ENCODE peak calls at places on chromosomes 5 and 9, in five cellular contexts. One of them, this sample, is unnamed.

GRCh38 chr9:106864533-106865143 is 1.7 kb downstream of the ZNF462 start:
- DNase-seq in K562: no peak
- DNase-seq in transverse colon: no peak
- DNase-seq in sigmoid colon: peak; percentile 70
- DNase-seq in stomach: no peak
- DNase-seq in this sample: no peak

GRCh38 chr9:81052846-81053245 is 636.5 kb downstream of the TLE1 start:
- DNase-seq in stomach: no peak
- DNase-seq in transverse colon: no peak
- DNase-seq in K562: no peak
- DNase-seq in sigmoid colon: no peak
- DNase-seq in this sample: no peak

GRCh38 chr5:66144799-66145390 is 795 bp downstream of the SREK1 start:
- DNase-seq in transverse colon: no peak
- DNase-seq in K562: no peak
- DNase-seq in stomach: no peak
- DNase-seq in sigmoid colon: no peak
- DNase-seq in this sample: no peak

GRCh38 chr9:134057311-134057665 is 10.5 kb downstream of the BRD3 start:
- DNase-seq in K562: no peak
- DNase-seq in stomach: no peak
- DNase-seq in sigmoid colon: no peak
- DNase-seq in transverse colon: peak; percentile 5
- DNase-seq in this sample: peak; percentile 46

GRCh38 chr9:107949058-107949457 is 459.5 kb upstream of the KLF4 start:
- DNase-seq in transverse colon: no peak
- DNase-seq in sigmoid colon: no peak
- DNase-seq in K562: no peak
- DNase-seq in stomach: no peak
- DNase-seq in this sample: no peak

GRCh38 chr5:82356808-82357671 is 78.9 kb upstream of the RPS23 start:
- DNase-seq in K562: peak; percentile 75
- DNase-seq in transverse colon: peak; percentile 64
- DNase-seq in stomach: peak; percentile 39
- DNase-seq in sigmoid colon: peak; percentile 89
- DNase-seq in this sample: no peak

GRCh38 chr9:78510035-78510434 is 213.1 kb downstream of the PSAT1 start:
- DNase-seq in stomach: no peak
- DNase-seq in transverse colon: no peak
- DNase-seq in K562: no peak
- DNase-seq in sigmoid colon: no peak
- DNase-seq in this sample: no peak

GRCh38 chr9:16421534-16421933 is 448.9 kb downstream of the BNC2 start:
- DNase-seq in K562: no peak
- DNase-seq in stomach: no peak
- DNase-seq in transverse colon: no peak
- DNase-seq in sigmoid colon: no peak
- DNase-seq in this sample: no peak

GRCh38 chr5:147072591-147072990 is 162.2 kb upstream of the STK32A start:
- DNase-seq in transverse colon: no peak
- DNase-seq in K562: no peak
- DNase-seq in stomach: peak; percentile 65
- DNase-seq in sigmoid colon: no peak
- DNase-seq in this sample: no peak

GRCh38 chr9:91164724-91165520 is 196.8 kb downstream of the AUH start:
- DNase-seq in stomach: peak; percentile 79
- DNase-seq in K562: peak; percentile 73
- DNase-seq in sigmoid colon: peak; percentile 80
- DNase-seq in transverse colon: peak; percentile 87
- DNase-seq in this sample: peak; percentile 85

GRCh38 chr9:97772145-97772544 is 75.0 kb upstream of the XPA start:
- DNase-seq in sigmoid colon: no peak
- DNase-seq in K562: no peak
- DNase-seq in transverse colon: no peak
- DNase-seq in stomach: no peak
- DNase-seq in this sample: no peak

GRCh38 chr9:33750307-33750838 is 45.0 kb upstream of the PRSS3 start:
- DNase-seq in transverse colon: peak; percentile 70
- DNase-seq in K562: no peak
- DNase-seq in stomach: peak; percentile 41
- DNase-seq in sigmoid colon: no peak
- DNase-seq in this sample: peak; percentile 80

GRCh38 chr9:35754264-35754663 is at the start of gene MSMP:
- DNase-seq in stomach: no peak
- DNase-seq in sigmoid colon: no peak
- DNase-seq in transverse colon: no peak
- DNase-seq in K562: no peak
- DNase-seq in this sample: no peak

GRCh38 chr9:108259917-108260675 is 595.7 kb downstream of the ACTL7B start:
- DNase-seq in transverse colon: no peak
- DNase-seq in sigmoid colon: no peak
- DNase-seq in K562: no peak
- DNase-seq in stomach: no peak
- DNase-seq in this sample: no peak

GRCh38 chr9:111661150-111661801 is at the start of gene GNG10:
- DNase-seq in transverse colon: peak; percentile 65
- DNase-seq in sigmoid colon: peak; percentile 74
- DNase-seq in stomach: peak; percentile 62
- DNase-seq in K562: peak; percentile 79
- DNase-seq in this sample: peak; percentile 73
- TF ChIP-seq POLR2AphosphoS5 in transverse colon: peak; percentile 33
- TF ChIP-seq POLR2AphosphoS5 in sigmoid colon: peak; percentile 37
- TF ChIP-seq POLR2AphosphoS5 in stomach: peak; percentile 6
- TF ChIP-seq POLR2AphosphoS5 in K562: no peak
- TF ChIP-seq POLR2AphosphoS5 in this sample: peak; percentile 2

DNA sequence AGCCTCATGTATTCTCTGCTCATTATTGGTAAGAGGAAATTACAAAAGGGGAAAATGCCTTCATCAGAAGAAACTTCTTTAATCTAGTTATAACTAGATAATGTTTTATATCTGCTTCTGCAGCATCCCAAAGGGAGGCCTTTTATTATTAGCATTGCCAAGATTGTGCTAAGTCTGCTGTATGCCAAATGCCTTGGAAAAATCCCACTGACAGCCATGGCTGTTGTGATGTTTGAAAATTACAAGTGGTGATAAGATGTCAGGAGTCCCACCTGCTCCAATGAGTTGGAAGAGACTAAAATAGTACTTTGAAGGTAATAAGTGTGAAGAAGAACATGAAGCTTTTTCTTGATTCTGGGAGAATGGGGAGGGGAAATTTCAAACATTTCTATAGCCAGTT is 345.0 kb downstream of the GABRB2 start:
- DNase-seq in sigmoid colon: no peak
- DNase-seq in K562: no peak
- DNase-seq in stomach: no peak
- DNase-seq in transverse colon: no peak
- DNase-seq in this sample: no peak
- TF ChIP-seq EP300 in sigmoid colon: no peak
- TF ChIP-seq EP300 in K562: no peak
- TF ChIP-seq EP300 in stomach: no peak
- TF ChIP-seq EP300 in transverse colon: no peak
- TF ChIP-seq EP300 in this sample: no peak

GRCh38 chr9:109739760-109740159 is 40.2 kb upstream of the PALM2AKAP2 start:
- DNase-seq in K562: no peak
- DNase-seq in transverse colon: no peak
- DNase-seq in stomach: no peak
- DNase-seq in sigmoid colon: no peak
- DNase-seq in this sample: no peak
- TF ChIP-seq CTCF in K562: no peak
- TF ChIP-seq CTCF in transverse colon: no peak
- TF ChIP-seq CTCF in stomach: no peak
- TF ChIP-seq CTCF in sigmoid colon: no peak
- TF ChIP-seq CTCF in this sample: no peak

DNA sequence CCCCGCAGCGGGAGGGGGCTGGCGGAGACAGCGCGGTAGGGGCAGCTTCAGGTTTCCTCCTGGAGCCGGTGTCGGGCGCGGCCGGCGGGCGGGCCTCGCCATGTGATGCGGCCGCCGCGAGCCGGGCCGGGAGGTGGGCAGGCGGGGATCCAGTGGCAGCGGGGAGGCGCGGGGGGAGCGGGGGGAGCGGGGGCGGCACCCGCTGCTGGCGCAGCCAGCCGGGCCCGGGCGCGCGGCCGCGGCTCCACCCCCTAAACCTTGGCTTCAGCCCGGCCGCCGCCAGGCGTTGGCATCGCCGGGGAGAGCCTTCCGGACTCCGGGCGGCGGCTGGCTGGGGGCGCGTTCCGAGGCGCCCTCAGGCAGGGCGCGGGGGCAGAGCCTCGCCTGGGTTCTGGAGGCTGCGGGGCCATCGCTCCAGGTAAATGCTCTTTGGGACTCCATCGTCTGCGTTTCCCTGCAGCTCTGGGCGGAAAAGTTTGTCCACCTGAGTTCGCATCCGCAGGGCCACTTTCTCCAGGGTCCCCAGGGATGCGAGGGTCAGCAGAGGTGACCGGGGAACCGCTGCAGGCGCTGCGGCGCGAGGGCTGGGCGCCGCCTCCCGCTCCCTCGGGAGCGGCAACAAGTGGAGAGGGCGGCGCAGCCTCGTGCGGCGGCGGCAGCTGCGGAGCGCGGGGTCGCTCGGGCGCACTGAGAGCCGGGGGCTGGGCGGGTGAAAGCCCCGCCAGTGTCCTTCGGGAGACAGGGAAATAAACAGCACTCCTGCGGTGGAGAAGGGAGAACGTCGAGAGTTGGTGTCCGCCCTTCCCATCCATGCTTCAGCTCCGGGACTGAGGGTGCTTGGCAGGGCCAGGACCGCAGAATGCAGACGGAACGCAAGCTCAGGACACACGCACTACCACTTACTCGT is at the start of gene ARHGEF28:
- DNase-seq in stomach: peak; percentile 87
- DNase-seq in K562: peak; percentile 16
- DNase-seq in transverse colon: peak; percentile 79
- DNase-seq in sigmoid colon: peak; percentile 76
- DNase-seq in this sample: peak; percentile 95
- TF ChIP-seq POLR2AphosphoS5 in stomach: peak; percentile 63
- TF ChIP-seq POLR2AphosphoS5 in K562: no peak
- TF ChIP-seq POLR2AphosphoS5 in transverse colon: no peak
- TF ChIP-seq POLR2AphosphoS5 in sigmoid colon: peak; percentile 29
- TF ChIP-seq POLR2AphosphoS5 in this sample: no peak

DNA sequence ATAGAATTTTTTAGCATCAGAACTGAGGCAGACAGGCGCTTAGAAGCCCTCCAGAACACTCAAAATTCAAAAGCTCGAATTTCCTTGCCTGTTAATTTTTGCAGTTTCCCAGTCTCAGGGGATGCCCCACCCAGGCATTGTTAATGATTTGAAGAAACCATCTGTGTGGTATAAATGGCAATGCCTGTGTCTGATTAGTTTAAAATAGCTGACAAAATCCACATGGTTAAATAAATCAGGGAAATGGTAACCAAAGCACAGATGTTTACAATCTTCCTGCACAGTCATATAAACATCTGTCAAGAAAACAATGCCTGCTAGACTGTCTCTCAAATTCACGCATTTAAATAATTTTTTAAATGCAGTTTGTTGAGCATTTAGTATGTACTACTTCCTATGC is 185.2 kb upstream of the RGMB start:
- DNase-seq in sigmoid colon: no peak
- DNase-seq in stomach: no peak
- DNase-seq in transverse colon: no peak
- DNase-seq in K562: no peak
- DNase-seq in this sample: no peak
- TF ChIP-seq EP300 in sigmoid colon: no peak
- TF ChIP-seq EP300 in stomach: no peak
- TF ChIP-seq EP300 in transverse colon: no peak
- TF ChIP-seq EP300 in K562: no peak
- TF ChIP-seq EP300 in this sample: no peak

GRCh38 chr5:157984611-157985010 is 125.7 kb upstream of the CLINT1 start:
- DNase-seq in sigmoid colon: no peak
- DNase-seq in stomach: no peak
- DNase-seq in transverse colon: no peak
- DNase-seq in K562: no peak
- DNase-seq in this sample: no peak

GRCh38 chr5:157989296-157989695 is 130.4 kb upstream of the CLINT1 start:
- DNase-seq in K562: no peak
- DNase-seq in stomach: no peak
- DNase-seq in sigmoid colon: no peak
- DNase-seq in transverse colon: no peak
- DNase-seq in this sample: no peak

GRCh38 chr5:157983906-157984551 is 125.1 kb upstream of the CLINT1 start:
- DNase-seq in transverse colon: no peak
- DNase-seq in stomach: no peak
- DNase-seq in K562: no peak
- DNase-seq in sigmoid colon: no peak
- DNase-seq in this sample: no peak

GRCh38 chr5:157986431-157986990 is 127.6 kb upstream of the CLINT1 start:
- DNase-seq in stomach: no peak
- DNase-seq in sigmoid colon: no peak
- DNase-seq in transverse colon: no peak
- DNase-seq in K562: no peak
- DNase-seq in this sample: no peak

DNA sequence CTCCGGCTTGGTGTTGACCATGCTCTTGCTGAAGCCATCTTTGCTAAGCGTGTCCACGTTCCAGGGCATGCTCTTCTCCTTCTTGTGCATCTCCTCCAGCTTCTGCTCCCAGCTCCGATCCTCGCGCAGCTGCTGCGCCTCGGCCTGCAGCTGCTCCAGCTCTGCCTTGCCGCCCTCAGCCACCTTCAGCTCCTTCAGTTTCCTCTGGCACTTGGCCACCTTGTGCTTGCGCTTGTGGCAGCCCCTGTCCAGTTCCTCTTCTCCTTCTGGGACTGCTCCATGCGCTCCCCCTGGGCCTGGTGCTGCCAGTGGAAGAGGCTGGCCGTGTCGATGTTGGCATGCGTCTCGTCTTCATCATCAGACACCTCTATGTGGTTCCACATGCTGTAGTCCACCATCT is 128.3 kb upstream of the CLINT1 start:
- DNase-seq in stomach: no peak
- DNase-seq in K562: no peak
- DNase-seq in sigmoid colon: no peak
- DNase-seq in transverse colon: no peak
- DNase-seq in this sample: no peak
- TF ChIP-seq CTCF in stomach: no peak
- TF ChIP-seq CTCF in K562: no peak
- TF ChIP-seq CTCF in sigmoid colon: no peak
- TF ChIP-seq CTCF in transverse colon: no peak
- TF ChIP-seq CTCF in this sample: no peak

GRCh38 chr9:12775963-12776774 is 1.3 kb downstream of the LURAP1L start:
- DNase-seq in transverse colon: peak; percentile 89
- DNase-seq in K562: peak; percentile 10
- DNase-seq in sigmoid colon: peak; percentile 96
- DNase-seq in stomach: peak; percentile 82
- DNase-seq in this sample: peak; percentile 86

GRCh38 chr9:12776775-12777055 is 1.9 kb downstream of the LURAP1L start:
- DNase-seq in transverse colon: no peak
- DNase-seq in sigmoid colon: no peak
- DNase-seq in K562: no peak
- DNase-seq in stomach: no peak
- DNase-seq in this sample: no peak

GRCh38 chr9:12777149-12778010 is 2.6 kb downstream of the LURAP1L start:
- DNase-seq in sigmoid colon: no peak
- DNase-seq in transverse colon: no peak
- DNase-seq in K562: no peak
- DNase-seq in stomach: no peak
- DNase-seq in this sample: no peak

GRCh38 chr9:12775373-12775962 is 648 bp downstream of the LURAP1L start:
- DNase-seq in transverse colon: peak; percentile 19
- DNase-seq in K562: peak; percentile 3
- DNase-seq in sigmoid colon: peak; percentile 67
- DNase-seq in stomach: no peak
- DNase-seq in this sample: peak; percentile 56

GRCh38 chr9:12778389-12778788 is 3.6 kb downstream of the LURAP1L start:
- DNase-seq in sigmoid colon: no peak
- DNase-seq in K562: no peak
- DNase-seq in transverse colon: no peak
- DNase-seq in stomach: no peak
- DNase-seq in this sample: no peak
- TF ChIP-seq POLR2AphosphoS5 in sigmoid colon: no peak
- TF ChIP-seq POLR2AphosphoS5 in K562: no peak
- TF ChIP-seq POLR2AphosphoS5 in transverse colon: no peak
- TF ChIP-seq POLR2AphosphoS5 in stomach: no peak
- TF ChIP-seq POLR2AphosphoS5 in this sample: no peak

This sample was measured in upper lobe of left lung.